ENCODE peak calls at places on chromosome 14, in eight cellular contexts. O is GM12864, V is NCI-H510A treated with DMSO at 0.1 percent for 48 hours, F is globus pallidus, Q is IMR-90, S is activated T-helper 1 cell treated with Interleukin-2 at 50 U/mL for 16 hours, M is MG63, C is HEK293T. G is an unnamed sample.

GRCh38 chr14:50012644-50013043 is 103.7 kb downstream of the VCPKMT start:
- DNase-seq in O (no peak), V (no peak), F (no peak), Q (peak; percentile 78), S (no peak), M (no peak), C (no peak), G (no peak)

GRCh38 chr14:106343636-106344035 is 817.3 kb downstream of the TMEM121 start:
- DNase-seq in O (no peak), V (no peak), F (no peak), Q (no peak), S (no peak), M (no peak), C (no peak), G (no peak)

GRCh38 chr14:71742491-71742890 is 189.7 kb upstream of the RGS6 start:
- DNase-seq in O (no peak), V (no peak), F (no peak), Q (no peak), S (no peak), M (no peak), C (no peak), G (no peak)

GRCh38 chr14:50943261-50943942 is 881 bp downstream of the PYGL start:
- DNase-seq in O (no peak), V (peak; percentile 4), F (no peak), Q (peak; percentile 28), S (no peak), M (no peak), C (peak; percentile 46), G (peak; percentile 59)

GRCh38 chr14:51684760-51685159 is 33.0 kb downstream of the FRMD6 start:
- DNase-seq in O (no peak), V (no peak), F (no peak), Q (peak; percentile 44), S (no peak), M (no peak), C (no peak), G (peak; percentile 55)

GRCh38 chr14:44963775-44964380 is 1.9 kb downstream of the TOGARAM1 start:
- DNase-seq in O (no peak), V (no peak), F (peak; percentile 59), Q (no peak), S (no peak), M (peak; percentile 8), C (no peak), G (no peak)

GRCh38 chr14:93079321-93079720 is 36.4 kb downstream of the ITPK1 start:
- DNase-seq in O (no peak), V (no peak), F (no peak), Q (no peak), S (no peak), M (no peak), C (no peak), G (no peak)

GRCh38 chr14:63544641-63545234 is 1.6 kb upstream of the PPP2R5E start:
- DNase-seq in O (no peak), V (no peak), F (peak; percentile 27), Q (peak; percentile 41), S (no peak), M (peak; percentile 1), C (no peak), G (peak; percentile 22)

GRCh38 chr14:33642641-33643342 is 308.1 kb downstream of the EGLN3 start:
- DNase-seq in O (no peak), V (no peak), F (no peak), Q (no peak), S (no peak), M (no peak), C (peak; percentile 15), G (no peak)

GRCh38 chr14:81384900-81385299 is 15.2 kb downstream of the STON2 start:
- DNase-seq in O (no peak), V (no peak), F (peak; percentile 24), Q (no peak), S (no peak), M (peak; percentile 38), C (no peak), G (no peak)

GRCh38 chr14:58572092-58572853 is 65.5 kb upstream of the DACT1 start:
- DNase-seq in O (no peak), V (no peak), F (no peak), Q (peak; percentile 89), S (no peak), M (peak; percentile 51), C (no peak), G (peak; percentile 92)

GRCh38 chr14:64417042-64417770 is 29.1 kb downstream of the MTHFD1 start:
- DNase-seq in O (no peak), V (no peak), F (no peak), Q (peak; percentile 57), S (no peak), M (no peak), C (no peak), G (peak; percentile 32)

GRCh38 chr14:67529947-67530935 is 2.8 kb upstream of the PLEKHH1 start:
- DNase-seq in O (no peak), V (no peak), F (no peak), Q (no peak), S (no peak), M (no peak), C (no peak), G (no peak)

GRCh38 chr14:36659010-36659821 is 2.4 kb upstream of the PAX9 start:
- DNase-seq in O (no peak), V (peak; percentile 39), F (no peak), Q (no peak), S (no peak), M (no peak), C (no peak), G (no peak)

GRCh38 chr14:29339491-29339890 is 572.9 kb downstream of the FOXG1 start:
- DNase-seq in O (no peak), V (no peak), F (no peak), Q (peak; percentile 26), S (no peak), M (no peak), C (no peak), G (no peak)

GRCh38 chr14:79587194-79587593 is 624.1 kb downstream of the DIO2 start:
- DNase-seq in O (no peak), V (no peak), F (no peak), Q (no peak), S (no peak), M (no peak), C (no peak), G (no peak)

GRCh38 chr14:75196468-75196867 is 20.1 kb upstream of the TMED10 start:
- DNase-seq in O (no peak), V (no peak), F (no peak), Q (no peak), S (no peak), M (no peak), C (no peak), G (no peak)

GRCh38 chr14:103391048-103391447 is 5.8 kb downstream of the MARK3 start:
- DNase-seq in O (no peak), V (peak; percentile 52), F (peak; percentile 54), Q (peak; percentile 87), S (no peak), M (peak; percentile 34), C (no peak), G (peak; percentile 82)

GRCh38 chr14:105168979-105169507 is 467 bp upstream of the JAG2 start:
- DNase-seq in O (no peak), V (no peak), F (no peak), Q (no peak), S (no peak), M (no peak), C (peak; percentile 71), G (peak; percentile 9)

GRCh38 chr14:93301821-93302447 is 30.9 kb downstream of the BTBD7 start:
- DNase-seq in O (no peak), V (no peak), F (no peak), Q (no peak), S (no peak), M (no peak), C (no peak), G (peak; percentile 32)

GRCh38 chr14:73944432-73945158 is 5.3 kb downstream of the FAM161B start:
- DNase-seq in O (no peak), V (no peak), F (no peak), Q (no peak), S (no peak), M (no peak), C (no peak), G (no peak)

GRCh38 chr14:99325591-99325990 is 53.6 kb upstream of the BCL11B start:
- DNase-seq in O (no peak), V (no peak), F (no peak), Q (no peak), S (no peak), M (no peak), C (no peak), G (no peak)

GRCh38 chr14:103483600-103483999 is 39.0 kb downstream of the CKB start:
- DNase-seq in O (no peak), V (no peak), F (no peak), Q (peak; percentile 98), S (no peak), M (peak; percentile 74), C (no peak), G (peak; percentile 44)

GRCh38 chr14:73462078-73462715 is 3.9 kb upstream of the NUMB start:
- DNase-seq in O (no peak), V (peak; percentile 92), F (peak; percentile 75), Q (peak; percentile 43), S (no peak), M (peak; percentile 65), C (no peak), G (peak; percentile 50)

GRCh38 chr14:87935895-87936294 is 57.1 kb downstream of the GALC start:
- DNase-seq in O (no peak), V (peak; percentile 96), F (no peak), Q (no peak), S (no peak), M (no peak), C (no peak), G (no peak)

GRCh38 chr14:54299393-54300363 is 97.1 kb upstream of the CDKN3 start:
- DNase-seq in O (no peak), V (no peak), F (no peak), Q (peak; percentile 32), S (no peak), M (no peak), C (no peak), G (no peak)

GRCh38 chr14:69870613-69871012 is 8.6 kb upstream of the SMOC1 start:
- DNase-seq in O (no peak), V (no peak), F (no peak), Q (no peak), S (no peak), M (no peak), C (no peak), G (no peak)

GRCh38 chr14:68636597-68636996 is 156.3 kb downstream of the ZFP36L1 start:
- DNase-seq in O (no peak), V (no peak), F (no peak), Q (no peak), S (no peak), M (no peak), C (no peak), G (no peak)

GRCh38 chr14:35853225-35853624 is 27.1 kb downstream of the BRMS1L start:
- DNase-seq in O (no peak), V (no peak), F (no peak), Q (no peak), S (no peak), M (no peak), C (no peak), G (no peak)

GRCh38 chr14:74368026-74368425 is 19.8 kb downstream of the VRTN start:
- DNase-seq in O (no peak), V (no peak), F (no peak), Q (no peak), S (no peak), M (no peak), C (no peak), G (no peak)